ENCODE peak calls at places on chromosomes 3 and 15, in four cellular contexts. V is body of pancreas, D is coronary artery, J is tibial nerve. K is an unnamed sample.

GRCh38 chr3:59563966-59564365 is 514.1 kb upstream of the CFAP20DC start:
- DNase-seq in V (no peak), D (no peak), J (no peak), K (no peak)

GRCh38 chr3:40042752-40043443 is 233.5 kb downstream of the MYRIP start:
- DNase-seq in V (no peak), D (no peak), J (no peak), K (no peak)

GRCh38 chr3:174620138-174620537 is 239.0 kb upstream of the NAALADL2 start:
- DNase-seq in V (no peak), D (no peak), J (no peak), K (no peak)

GRCh38 chr3:133881987-133882825 is 13.5 kb downstream of the RAB6B start:
- DNase-seq in V (no peak), D (peak), J (no peak), K (no peak)

GRCh38 chr3:175301741-175302140 is 442.6 kb downstream of the NAALADL2 start:
- DNase-seq in V (no peak), D (no peak), J (no peak), K (no peak)

GRCh38 chr15:29050870-29051269 is 165.1 kb downstream of the APBA2 start:
- DNase-seq in V (no peak), D (peak), J (no peak), K (no peak)

GRCh38 chr15:101492752-101493692 is 3.5 kb upstream of the PCSK6 start:
- DNase-seq in V (no peak), D (no peak), J (no peak), K (no peak)

GRCh38 chr15:68994981-68995753 is 19.3 kb upstream of the NOX5 start:
- DNase-seq in V (no peak), D (peak), J (no peak), K (no peak)

GRCh38 chr15:34223904-34224596 is 766 bp upstream of the EMC4 start:
- DNase-seq in V (no peak), D (no peak), J (no peak), K (no peak)

GRCh38 chr3:112640333-112640863 is 545 bp downstream of the CCDC80 start:
- DNase-seq in V (no peak), D (no peak), J (peak), K (no peak)

GRCh38 chr3:39519554-39519953 is 52.1 kb downstream of the MOBP start:
- DNase-seq in V (no peak), D (no peak), J (no peak), K (no peak)

GRCh38 chr3:114650808-114651207 is 357.0 kb downstream of the TIGIT start:
- DNase-seq in V (no peak), D (no peak), J (no peak), K (no peak)
- H3K27ac ChIP-seq in V (peak), D (no peak), J (peak), K (no peak)

DNA sequence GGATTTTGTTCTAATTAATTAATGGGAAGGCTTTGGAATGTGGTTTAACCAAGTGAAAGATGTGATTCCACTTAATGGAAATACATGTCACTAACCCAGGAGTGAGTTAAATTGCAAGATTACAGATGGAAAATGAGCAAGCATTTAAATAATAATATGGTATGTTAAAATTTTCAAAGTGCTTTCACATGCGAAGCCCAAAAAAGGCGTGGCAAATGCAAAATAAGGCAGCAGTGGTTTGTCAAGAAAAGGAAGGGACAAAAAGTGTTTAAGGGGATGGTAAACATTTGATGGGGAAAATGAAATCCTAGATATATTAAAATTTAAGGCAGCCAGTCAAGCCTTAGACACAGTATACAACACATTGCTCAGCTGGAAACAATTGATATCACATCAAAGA is 2.9 kb downstream of the TICRR start:
- DNase-seq in V (no peak), D (no peak), J (no peak), K (no peak)
- H3K4me3 ChIP-seq in V (no peak), D (no peak), J (no peak), K (no peak)

DNA sequence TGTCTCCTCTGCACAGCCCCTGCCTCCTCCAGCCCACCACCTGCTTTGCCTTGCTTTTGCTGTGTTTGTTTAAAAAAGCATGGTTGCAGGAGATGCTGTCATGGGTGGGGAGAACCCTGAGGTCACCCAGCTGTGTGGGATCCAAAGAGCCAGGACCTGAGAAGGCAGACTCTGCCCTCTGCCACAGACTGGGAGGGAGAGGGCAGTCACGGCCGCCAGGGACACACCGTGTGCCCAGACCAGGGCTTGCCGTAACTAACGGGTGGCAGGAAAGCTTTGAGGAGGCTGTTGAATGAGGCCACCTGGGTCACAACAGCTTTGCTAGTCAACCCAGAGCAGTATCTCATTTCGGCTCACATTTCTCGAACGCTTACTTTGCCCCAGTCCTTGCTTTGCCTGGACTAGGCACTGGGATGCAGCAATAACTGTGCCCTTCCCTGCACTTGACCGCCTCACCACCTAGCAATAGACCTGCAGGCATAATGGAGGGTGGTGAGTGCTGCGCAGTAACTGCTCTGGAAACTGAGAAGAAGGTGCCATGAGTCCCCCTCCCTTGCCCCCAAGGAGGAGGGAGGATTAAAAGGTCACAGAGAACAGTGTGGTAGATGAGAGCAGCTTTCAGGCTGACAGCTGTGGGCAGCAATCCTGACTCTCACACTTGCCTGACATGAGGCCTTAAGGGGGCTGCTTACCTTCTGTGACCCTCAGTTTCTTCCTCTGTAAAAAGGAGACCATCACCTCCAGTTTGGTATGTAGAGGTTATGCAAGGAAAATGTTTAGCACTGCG is 55.0 kb upstream of the CTDSPL start:
- DNase-seq in V (no peak), D (no peak), J (no peak), K (no peak)
- H3K27ac ChIP-seq in V (no peak), D (no peak), J (peak), K (peak)

GRCh38 chr15:60397772-60398445 is at the start of gene ANXA2:
- DNase-seq in V (peak), D (peak), J (peak), K (peak)
- H3K4me3 ChIP-seq in V (peak), D (peak), J (peak), K (peak)